ENCODE peak calls at places on chromosomes 13 and 19, in five cellular contexts. K, F, Q, J and E are unnamed samples.
A peak's percentile ranks its signal among the peaks of the same experiment; 100 is the strongest.

GRCh38 chr19:9498183-9498902 is at the start of gene ZNF560:
- DNase-seq in K (no peak), F (peak; percentile 55), Q (peak; percentile 53), J (peak; percentile 2), E (peak; percentile 55)

GRCh38 chr13:80047406-80047805 is 293.5 kb downstream of the SPRY2 start:
- DNase-seq in K (no peak), F (no peak), Q (no peak), J (peak; percentile 65), E (no peak)

GRCh38 chr19:5628470-5628869 is 5.6 kb downstream of the SAFB start:
- DNase-seq in K (no peak), F (no peak), Q (no peak), J (no peak), E (no peak)

GRCh38 chr13:98353750-98354149 is 176.7 kb upstream of the RNF113B start:
- DNase-seq in K (no peak), F (no peak), Q (no peak), J (no peak), E (no peak)

GRCh38 chr13:36998624-36999041 is 507 bp downstream of the ALG5 start:
- DNase-seq in K (no peak), F (peak; percentile 69), Q (peak; percentile 6), J (peak; percentile 5), E (no peak)

GRCh38 chr13:97621631-97622030 is 187.7 kb downstream of the RAP2A start:
- DNase-seq in K (no peak), F (peak; percentile 84), Q (no peak), J (no peak), E (no peak)

GRCh38 chr13:78881746-78882145 is 222.8 kb upstream of the OBI1 start:
- DNase-seq in K (no peak), F (no peak), Q (no peak), J (no peak), E (no peak)

GRCh38 chr13:97982286-97982685 is 28.8 kb downstream of the IPO5 start:
- DNase-seq in K (no peak), F (no peak), Q (no peak), J (no peak), E (no peak)

GRCh38 chr19:27774337-27774736 is 1438.6 kb downstream of the UQCRFS1 start:
- DNase-seq in K (no peak), F (peak; percentile 84), Q (no peak), J (no peak), E (no peak)

GRCh38 chr13:100182894-100183490 is 94.1 kb downstream of the PCCA start:
- DNase-seq in K (no peak), F (no peak), Q (no peak), J (no peak), E (no peak)

GRCh38 chr13:36815069-36815468 is 4.0 kb upstream of the RFXAP start:
- DNase-seq in K (no peak), F (no peak), Q (no peak), J (no peak), E (no peak)

GRCh38 chr13:114200673-114201005 is 21.6 kb downstream of the CFAP97D2 start:
- DNase-seq in K (no peak), F (no peak), Q (no peak), J (no peak), E (no peak)

GRCh38 chr13:95858286-95859075 is 181.5 kb downstream of the DNAJC3 start:
- DNase-seq in K (no peak), F (no peak), Q (no peak), J (no peak), E (no peak)

GRCh38 chr19:29855087-29855486 is 43.3 kb downstream of the CCNE1 start:
- DNase-seq in K (peak; percentile 18), F (peak; percentile 68), Q (no peak), J (no peak), E (no peak)

GRCh38 chr13:60165391-60166099 is 1.8 kb upstream of the DIAPH3 start:
- DNase-seq in K (no peak), F (no peak), Q (no peak), J (no peak), E (no peak)

GRCh38 chr19:15871570-15871969 is 26.3 kb downstream of the CYP4F2 start:
- DNase-seq in K (no peak), F (no peak), Q (no peak), J (no peak), E (no peak)

GRCh38 chr13:98524391-98524790 is 52.5 kb downstream of the STK24 start:
- DNase-seq in K (no peak), F (no peak), Q (no peak), J (no peak), E (no peak)

GRCh38 chr13:113759525-113760137 is 605 bp downstream of the TMEM255B start:
- DNase-seq in K (peak; percentile 68), F (peak; percentile 64), Q (no peak), J (peak; percentile 29), E (no peak)

GRCh38 chr19:2732157-2732725 is 7.6 kb downstream of the SLC39A3 start:
- DNase-seq in K (no peak), F (no peak), Q (no peak), J (no peak), E (no peak)

GRCh38 chr19:54248016-54248601 is 5.5 kb upstream of the LILRA6 start:
- DNase-seq in K (peak; percentile 71), F (peak; percentile 7), Q (no peak), J (no peak), E (no peak)

GRCh38 chr19:12772323-12772722 is 3.0 kb downstream of the HOOK2 start:
- DNase-seq in K (no peak), F (no peak), Q (no peak), J (no peak), E (no peak)

GRCh38 chr13:34416833-34417425 is 525.1 kb upstream of the NBEA start:
- DNase-seq in K (peak; percentile 80), F (no peak), Q (no peak), J (no peak), E (no peak)
- H3K4me1 ChIP-seq in K (no peaks in the 10 kb centered on the region), F (no peaks in the 10 kb centered on the region), Q (peaks cover 16% of the 10 kb centered on the region), J (peaks cover 41% of the 10 kb centered on the region), E (peaks cover 12% of the 10 kb centered on the region)

GRCh38 chr13:81493144-81493543 is 1152.2 kb upstream of the SPRY2 start:
- DNase-seq in K (no peak), F (no peak), Q (no peak), J (no peak), E (no peak)

GRCh38 chr13:81498969-81499368 is 1158.0 kb upstream of the SPRY2 start:
- DNase-seq in K (no peak), F (no peak), Q (no peak), J (no peak), E (no peak)
- H3K4me1 ChIP-seq in K (no peaks in the 10 kb centered on the region), F (no peaks in the 10 kb centered on the region), Q (no peaks in the 10 kb centered on the region), J (no peaks in the 10 kb centered on the region), E (no peaks in the 10 kb centered on the region)

DNA sequence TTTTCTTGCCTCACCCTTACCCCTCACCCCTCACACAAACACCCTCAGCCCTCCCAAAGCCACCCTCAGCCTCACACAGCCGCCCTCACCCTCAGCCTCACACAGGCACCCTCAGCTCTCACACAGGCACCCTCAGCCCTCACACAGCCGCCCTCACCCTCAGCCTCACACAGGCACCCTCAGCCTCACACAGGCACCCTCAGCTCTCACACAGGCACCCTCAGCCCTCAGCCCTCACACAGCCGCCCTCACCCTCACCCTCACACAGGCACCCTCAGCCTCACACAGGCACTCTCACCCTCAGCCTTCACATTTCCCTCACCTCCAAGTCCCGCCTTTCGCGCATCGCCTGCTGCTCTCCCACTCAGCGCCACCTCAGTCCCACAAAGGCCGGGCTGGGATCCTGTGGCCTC is 287 bp upstream of the ZSCAN22 start:
- DNase-seq in K (no peak), F (no peak), Q (no peak), J (no peak), E (no peak)
- H3K4me1 ChIP-seq in K (no peaks in the 10 kb centered on the region), F (peaks cover 12% of the 10 kb centered on the region), Q (no peaks in the 10 kb centered on the region), J (peaks cover 28% of the 10 kb centered on the region), E (no peaks in the 10 kb centered on the region)

GRCh38 chr13:102960959-102961358 is 105.3 kb downstream of the SLC10A2 start:
- DNase-seq in K (no peak), F (no peak), Q (no peak), J (no peak), E (no peak)

GRCh38 chr13:102965802-102966201 is 100.4 kb downstream of the SLC10A2 start:
- DNase-seq in K (no peak), F (no peak), Q (no peak), J (peak; percentile 60), E (no peak)

DNA sequence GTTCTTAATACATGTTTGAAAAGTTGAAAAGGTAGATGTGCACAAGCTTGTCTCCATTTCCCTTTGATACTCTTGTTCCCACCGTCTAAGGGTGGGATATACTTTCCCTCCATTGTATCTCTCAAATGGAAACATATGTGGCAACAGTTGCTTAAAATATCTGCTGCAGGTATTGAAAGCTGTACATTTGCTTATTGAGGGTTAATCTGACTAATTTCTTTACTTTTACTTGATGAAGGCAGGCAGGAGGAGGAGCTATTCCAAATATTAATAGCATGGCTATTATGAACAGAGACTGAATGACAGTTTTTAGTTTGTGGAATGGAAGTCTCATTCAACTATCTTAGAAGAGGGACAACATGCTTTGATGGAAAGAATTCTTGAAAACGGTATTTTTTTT is 103.8 kb downstream of the SLC10A2 start:
- DNase-seq in K (no peak), F (no peak), Q (no peak), J (no peak), E (no peak)
- H3K4me1 ChIP-seq in K (no peaks in the 10 kb centered on the region), F (no peaks in the 10 kb centered on the region), Q (no peaks in the 10 kb centered on the region), J (peaks cover 8% of the 10 kb centered on the region), E (peaks cover 10% of the 10 kb centered on the region)

DNA sequence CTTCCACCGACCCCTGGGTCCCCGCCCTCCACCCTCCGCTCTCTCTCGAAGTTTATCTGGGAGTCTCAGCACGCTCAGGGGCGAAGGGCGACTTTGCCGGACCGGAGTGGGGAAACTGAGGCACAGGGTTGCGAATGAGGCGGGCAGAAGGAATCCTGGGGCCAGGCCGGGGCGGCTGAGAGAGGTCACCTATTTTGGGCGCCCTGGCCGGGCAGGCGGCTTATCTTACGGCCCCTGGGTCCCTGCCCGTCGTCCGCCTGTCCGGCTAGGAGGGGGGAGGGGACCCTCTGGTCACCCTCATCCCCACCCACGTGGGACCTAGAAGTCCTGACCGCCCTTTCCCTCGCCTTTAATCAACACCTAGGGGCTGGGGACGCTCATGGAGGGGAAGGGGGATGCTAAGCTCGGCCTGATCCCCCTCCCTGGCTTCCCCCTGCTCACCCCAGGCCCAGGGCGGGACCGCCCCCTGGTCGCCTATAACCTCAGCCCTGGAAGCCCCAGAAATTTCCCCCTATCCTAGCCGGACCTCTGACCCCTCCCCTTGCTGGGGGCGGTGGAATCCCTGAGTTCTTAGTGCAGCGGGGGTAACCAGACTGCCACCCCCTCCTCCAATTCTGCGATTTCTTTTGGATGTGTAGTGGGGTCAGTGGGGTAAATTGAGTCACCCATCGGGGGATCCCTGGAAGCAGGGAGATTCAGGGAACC is 556 bp downstream of the TRIP10 start:
- DNase-seq in K (no peak), F (peak; percentile 80), Q (peak; percentile 42), J (peak; percentile 23), E (no peak)
- H3K4me1 ChIP-seq in K (no peaks in the 10 kb centered on the region), F (peaks cover 3% of the 10 kb centered on the region), Q (peaks cover 52% of the 10 kb centered on the region), J (peaks cover 45% of the 10 kb centered on the region), E (peaks cover 30% of the 10 kb centered on the region)

DNA sequence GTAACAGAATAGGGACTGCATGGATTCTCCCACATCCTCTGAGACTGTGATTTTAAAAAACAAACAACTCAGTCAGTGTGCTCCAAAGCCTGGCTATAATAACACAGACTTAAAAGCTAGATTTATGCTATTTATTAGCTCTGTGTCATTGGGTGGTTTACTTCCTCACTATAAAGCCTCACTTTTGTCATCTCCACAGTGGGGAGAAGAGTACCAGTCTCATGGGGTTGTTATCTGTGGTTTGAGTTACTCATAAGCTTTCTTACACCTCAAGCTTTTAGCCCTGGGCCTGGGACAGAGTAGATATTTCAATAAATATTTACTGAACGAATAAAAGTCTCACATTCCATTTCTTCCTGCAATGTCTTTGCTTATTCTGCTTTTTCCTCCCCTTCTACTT is 5.3 kb downstream of the RNASEH2B start:
- DNase-seq in K (no peak), F (no peak), Q (no peak), J (peak; percentile 32), E (no peak)
- H3K4me1 ChIP-seq in K (no peaks in the 10 kb centered on the region), F (peaks cover 28% of the 10 kb centered on the region), Q (peaks cover 17% of the 10 kb centered on the region), J (peaks cover 22% of the 10 kb centered on the region), E (peaks cover 10% of the 10 kb centered on the region)